ENCODE peak calls at places on chromosomes 7 and 10, in five cellular contexts. K is pons, C is left ventricle myocardium inferior, F is AG20443, U is lung microvascular endothelial cell. T is an unnamed sample.

GRCh38 chr7:117610390-117610789 is 130.6 kb downstream of the CFTR start:
- DNase-seq in C (no peak), F (no peak), U (no peak), K (no peak), T (no peak)

GRCh38 chr10:103769176-103769575 is 86.2 kb downstream of the SH3PXD2A start:
- DNase-seq in C (no peak), F (no peak), K (no peak), U (no peak), T (no peak)

GRCh38 chr7:137038706-137039105 is 170.3 kb downstream of the CHRM2 start:
- DNase-seq in F (no peak), U (no peak), K (no peak), C (no peak), T (no peak)

GRCh38 chr7:30027065-30027456 is 559 bp upstream of the FKBP14 start:
- DNase-seq in U (peak; percentile 56), C (no peak), F (peak; percentile 13), K (peak; percentile 80), T (peak; percentile 7)

GRCh38 chr7:150420987-150421674 is 29.3 kb upstream of the GIMAP8 start:
- DNase-seq in U (peak; percentile 87), C (peak; percentile 80), K (peak; percentile 80), F (peak; percentile 88), T (peak; percentile 63)

GRCh38 chr7:92588561-92588960 is 1.6 kb downstream of the FAM133B start:
- DNase-seq in U (no peak), K (no peak), F (no peak), C (no peak), T (peak; percentile 2)

GRCh38 chr10:5595591-5596590 is 70.5 kb downstream of the ASB13 start:
- DNase-seq in U (peak; percentile 58), C (no peak), K (no peak), F (peak; percentile 73), T (peak; percentile 62)

GRCh38 chr7:156139633-156140032 is 327.4 kb upstream of the SHH start:
- DNase-seq in C (no peak), F (no peak), K (no peak), U (no peak), T (no peak)